ENCODE peak calls at places on chromosome 20, in five cellular contexts. T, Y, O, U and S are unnamed samples.

GRCh38 chr20:60362531-60362930 is 404.3 kb downstream of the CDH26 start:
- DNase-seq in T (no peak), U (no peak), O (no peak), Y (no peak), S (no peak)

GRCh38 chr20:36214684-36215256 is 21.5 kb upstream of the AAR2 start:
- DNase-seq in O (no peak), U (no peak), Y (no peak), T (no peak), S (no peak)

GRCh38 chr20:17634666-17635319 is 47.2 kb downstream of the RRBP1 start:
- DNase-seq in T (no peak), Y (no peak), U (peak), O (no peak), S (no peak)

GRCh38 chr20:31894980-31895675 is 24.7 kb downstream of the TTLL9 start:
- DNase-seq in T (peak), U (peak), O (peak), Y (peak), S (peak)

GRCh38 chr20:39874049-39874893 is 814.8 kb downstream of the MAFB start:
- DNase-seq in U (peak), T (peak), Y (peak), O (peak), S (peak)

GRCh38 chr20:8424010-8424409 is 291.9 kb downstream of the PLCB1 start:
- DNase-seq in O (no peak), T (no peak), U (no peak), Y (no peak), S (no peak)

GRCh38 chr20:41175727-41176330 is 38.5 kb downstream of the PLCG1 start:
- DNase-seq in Y (no peak), T (no peak), U (no peak), O (no peak), S (no peak)

GRCh38 chr20:56631318-56631989 is 2.3 kb downstream of the TFAP2C start:
- DNase-seq in O (no peak), Y (no peak), U (no peak), T (no peak), S (no peak)

GRCh38 chr20:17518339-17519052 is 12.7 kb downstream of the BFSP1 start:
- DNase-seq in O (no peak), Y (peak), T (peak), U (no peak), S (peak)

GRCh38 chr20:38875170-38875993 is 50.8 kb upstream of the FAM83D start:
- DNase-seq in U (peak), Y (no peak), T (peak), O (no peak), S (no peak)

GRCh38 chr20:63855363-63856110 is 5.8 kb upstream of the ABHD16B start:
- DNase-seq in T (no peak), O (no peak), U (no peak), Y (peak), S (no peak)

GRCh38 chr20:36861875-36862801 is 13.8 kb upstream of the TLDC2 start:
- DNase-seq in O (peak), Y (peak), T (peak), U (peak), S (peak)

GRCh38 chr20:52193133-52193532 is 1.6 kb upstream of the ZFP64 start:
- DNase-seq in O (no peak), T (no peak), U (no peak), Y (no peak), S (no peak)

GRCh38 chr20:19858972-19859371 is 100.9 kb downstream of the RIN2 start:
- DNase-seq in U (no peak), Y (no peak), O (no peak), T (no peak), S (peak)

GRCh38 chr20:4179545-4179944 is 164.2 kb upstream of the RNF24 start:
- DNase-seq in T (no peak), U (no peak), O (no peak), Y (no peak), S (no peak)

GRCh38 chr20:4187147-4187546 is 171.8 kb upstream of the RNF24 start:
- DNase-seq in U (no peak), T (no peak), Y (no peak), O (no peak), S (no peak)

GRCh38 chr20:4180355-4180754 is 165.0 kb upstream of the RNF24 start:
- DNase-seq in U (no peak), Y (no peak), O (no peak), T (no peak), S (no peak)

GRCh38 chr20:4183361-4183760 is 168.0 kb upstream of the RNF24 start:
- DNase-seq in Y (no peak), U (no peak), O (no peak), T (no peak), S (no peak)

DNA sequence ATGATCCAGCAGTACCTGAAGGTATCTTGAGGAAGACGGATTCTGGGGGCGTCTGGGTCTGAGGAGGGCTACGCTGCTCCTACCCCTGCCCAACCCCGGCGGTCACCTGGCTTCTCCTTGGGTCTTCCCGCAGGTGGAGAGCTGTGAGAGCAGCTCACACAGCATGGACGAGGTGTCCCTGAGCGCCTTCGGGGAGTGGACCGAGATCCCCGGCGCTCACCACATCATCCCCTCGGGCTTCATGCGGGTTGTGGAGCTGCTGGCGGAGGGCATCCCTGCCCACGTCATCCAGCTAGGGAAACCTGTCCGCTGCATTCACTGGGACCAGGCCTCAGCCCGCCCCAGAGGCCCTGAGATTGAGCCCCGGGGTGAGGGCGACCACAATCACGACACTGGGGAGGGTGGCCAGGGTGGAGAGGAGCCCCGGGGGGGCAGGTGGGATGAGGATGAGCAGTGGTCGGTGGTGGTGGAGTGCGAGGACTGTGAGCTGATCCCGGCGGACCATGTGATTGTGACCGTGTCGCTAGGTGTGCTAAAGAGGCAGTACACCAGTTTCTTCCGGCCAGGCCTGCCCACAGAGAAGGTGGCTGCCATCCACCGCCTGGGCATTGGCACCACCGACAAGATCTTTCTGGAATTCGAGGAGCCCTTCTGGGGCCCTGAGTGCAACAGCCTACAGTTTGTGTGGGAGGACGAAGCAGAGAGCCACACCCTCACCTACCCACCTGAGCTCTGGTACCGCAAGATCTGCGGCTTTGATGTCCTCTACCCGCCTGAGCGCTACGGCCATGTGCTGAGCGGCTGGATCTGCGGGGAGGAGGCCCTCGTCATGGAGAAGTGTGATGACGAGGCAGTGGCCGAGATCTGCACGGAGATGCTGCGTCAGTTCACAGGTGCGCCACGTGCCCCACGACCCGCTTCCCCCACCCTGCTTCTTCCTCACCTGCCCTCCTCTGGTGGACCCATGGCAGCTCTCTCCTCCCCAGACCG is 166.9 kb upstream of the RNF24 start:
- DNase-seq in U (no peak), Y (no peak), T (no peak), O (no peak), S (no peak)
- H3K4me3 ChIP-seq in U (no peak), Y (no peak), T (no peak), O (no peak), S (no peak)

DNA sequence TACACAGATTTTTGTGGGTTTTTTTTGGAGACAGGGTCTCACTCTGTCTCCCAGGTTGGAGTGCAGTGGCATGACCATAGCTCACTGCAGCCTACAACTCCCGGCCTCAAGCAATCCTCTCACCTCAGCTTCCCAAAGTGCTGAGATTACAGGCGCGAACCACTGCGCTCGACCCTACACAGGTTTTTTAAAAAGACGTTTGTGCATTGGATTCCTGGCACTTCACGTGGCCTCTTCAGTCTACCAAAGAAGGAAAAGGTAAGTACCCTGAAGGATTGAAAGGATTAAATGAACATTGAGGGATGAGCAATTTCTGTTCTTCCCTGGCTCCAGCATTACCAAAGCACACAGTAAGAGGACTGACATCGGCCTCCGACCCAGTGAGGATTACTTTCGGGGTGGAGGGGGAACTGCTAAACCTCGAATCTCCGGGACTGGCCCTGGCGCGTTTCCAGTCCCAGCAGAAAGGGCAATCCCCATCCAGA is 556 bp upstream of the YWHAB start:
- DNase-seq in T (no peak), U (no peak), Y (no peak), O (no peak), S (no peak)
- TF ChIP-seq POLR2A in T (no peak), U (no peak), Y (no peak), O (no peak), S (no peak)

DNA sequence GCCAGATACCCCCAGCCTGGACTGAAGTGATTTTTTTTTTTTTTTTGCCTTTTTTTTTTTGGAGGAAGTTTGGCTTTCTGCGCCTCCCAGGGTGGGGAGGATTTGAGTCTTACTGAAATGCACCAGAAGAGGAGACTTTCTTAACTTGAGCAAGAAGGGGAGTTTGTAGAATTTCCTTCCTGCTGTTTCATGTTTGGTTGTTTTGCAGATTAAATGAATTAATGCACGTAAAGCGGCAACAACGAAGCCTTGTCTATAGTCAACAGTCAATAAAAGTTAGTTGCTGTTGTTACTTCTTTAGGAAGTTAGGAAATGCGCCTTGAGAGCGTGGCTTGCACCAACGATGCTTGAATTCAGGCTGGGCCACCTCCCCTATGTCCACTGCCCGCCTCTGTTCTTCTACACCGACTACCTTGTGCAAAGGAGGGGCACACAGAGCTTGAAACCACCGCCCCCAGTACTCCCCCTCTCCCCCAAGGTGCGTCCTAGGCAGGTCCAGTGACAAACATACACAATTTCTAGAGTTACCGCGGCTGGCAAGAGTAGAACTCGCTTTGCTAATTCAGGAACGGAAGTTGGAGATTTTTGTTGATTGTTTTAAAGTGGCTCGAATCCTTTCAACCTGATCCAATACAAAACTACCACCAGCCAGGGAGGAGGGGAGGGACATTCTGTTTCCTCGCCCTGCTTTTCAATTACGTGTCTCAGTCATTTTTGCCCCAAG is 828 bp upstream of the CYP24A1 start:
- DNase-seq in Y (no peak), T (no peak), U (no peak), O (no peak), S (no peak)
- H3K4me3 ChIP-seq in Y (no peak), T (no peak), U (no peak), O (peak), S (no peak)

DNA sequence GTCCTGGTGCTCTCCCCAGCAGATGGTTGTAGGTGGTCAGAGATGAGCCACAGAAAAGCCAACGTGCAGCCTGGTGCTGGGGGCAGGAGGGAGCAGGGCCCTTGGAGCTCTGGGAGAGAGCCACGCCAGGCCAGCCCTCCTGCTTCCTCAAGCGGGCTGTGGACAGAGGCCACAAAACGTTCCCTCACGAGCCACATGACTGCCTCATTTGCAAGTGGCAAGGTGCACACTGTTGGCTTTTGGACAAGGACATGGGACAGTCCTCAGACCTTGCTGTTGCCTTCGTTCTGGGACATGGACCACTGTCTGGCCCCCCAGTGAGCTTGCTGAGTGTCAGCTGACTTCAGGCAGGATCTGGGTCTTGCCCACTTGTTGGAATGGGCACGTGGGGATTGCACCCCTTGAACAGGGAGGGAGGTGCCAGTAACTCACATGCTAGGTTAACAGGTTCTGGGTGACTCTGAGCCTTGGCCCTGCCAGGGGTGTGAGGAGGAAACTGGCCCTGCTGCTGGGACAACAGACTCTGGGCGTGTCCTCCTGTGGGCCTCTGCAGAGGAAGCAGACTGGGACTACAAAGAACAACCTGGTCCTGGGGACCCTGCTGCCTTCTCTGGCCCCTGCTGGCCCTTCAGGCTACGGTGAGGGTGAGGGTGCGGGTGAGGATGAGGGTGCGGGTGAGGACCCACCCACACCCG is 2.6 kb downstream of the SLCO4A1 start:
- DNase-seq in O (peak), U (no peak), Y (peak), T (no peak), S (no peak)
- TF ChIP-seq POLR2A in O (no peak), U (no peak), Y (no peak), T (no peak), S (no peak)